ENCODE peak calls at places on chromosomes 6 and 20, in ten cellular contexts. G is brain microvascular endothelial cell, H is astrocyte of the cerebellum, R is kidney epithelial cell, X is fibroblast of the aortic adventitia, J is PC-3, A is IMR-90, P is lung, N is cardiac muscle cell, U is fibroblast of lung. F is an unnamed sample.

GRCh38 chr20:32021091-32021490 is 10.9 kb downstream of the CCM2L start:
- DNase-seq in G (no peak), H (no peak), R (no peak), X (no peak), J (no peak), A (no peak), P (no peak), N (no peak), U (no peak), F (no peak)

GRCh38 chr20:48716086-48716485 is 111.7 kb downstream of the PREX1 start:
- DNase-seq in G (no peak), H (no peak), R (no peak), X (no peak), J (no peak), A (no peak), P (no peak), N (no peak), U (no peak), F (no peak)

GRCh38 chr20:52190437-52191131 is 995 bp downstream of the ZFP64 start:
- DNase-seq in G (peak), H (no peak), R (no peak), X (peak), J (peak), A (peak), P (no peak), N (peak), U (peak), F (no peak)

GRCh38 chr6:142886431-142887170 is 58.4 kb downstream of the HIVEP2 start:
- DNase-seq in G (no peak), H (no peak), R (no peak), X (peak), J (peak), A (peak), P (no peak), N (peak), U (peak), F (no peak)

GRCh38 chr6:156487877-156488276 is 289.3 kb upstream of the ARID1B start:
- DNase-seq in G (no peak), H (no peak), R (no peak), X (no peak), J (no peak), A (no peak), P (peak), N (no peak), U (no peak), F (no peak)

GRCh38 chr20:63124092-63124781 is 91.7 kb downstream of the YTHDF1 start:
- DNase-seq in G (no peak), H (no peak), R (no peak), X (peak), J (peak), A (peak), P (no peak), N (peak), U (peak), F (no peak)

GRCh38 chr6:42963179-42963854 is 2.8 kb downstream of the GNMT start:
- DNase-seq in G (no peak), H (no peak), R (no peak), X (no peak), J (no peak), A (no peak), P (no peak), N (no peak), U (no peak), F (no peak)

GRCh38 chr6:121504227-121504626 is 68.8 kb downstream of the GJA1 start:
- DNase-seq in G (peak), H (no peak), R (peak), X (peak), J (peak), A (peak), P (no peak), N (peak), U (peak), F (peak)

GRCh38 chr6:121321282-121321681 is 13.0 kb downstream of the TBC1D32 start:
- DNase-seq in G (no peak), H (no peak), R (no peak), X (no peak), J (no peak), A (no peak), P (no peak), N (no peak), U (no peak), F (no peak)

GRCh38 chr6:14673201-14673600 is 555.6 kb downstream of the CD83 start:
- DNase-seq in G (peak), H (no peak), R (no peak), X (no peak), J (peak), A (peak), P (no peak), N (peak), U (no peak), F (no peak)

GRCh38 chr20:41018153-41018552 is 10.5 kb upstream of the TOP1 start:
- DNase-seq in G (no peak), H (no peak), R (no peak), X (no peak), J (peak), A (peak), P (no peak), N (no peak), U (no peak), F (no peak)

GRCh38 chr20:11917663-11918062 is at the start of gene BTBD3:
- DNase-seq in G (peak), H (peak), R (no peak), X (peak), J (no peak), A (peak), P (peak), N (peak), U (peak), F (no peak)

GRCh38 chr6:114342086-114342825 is 567 bp downstream of the HS3ST5 start:
- DNase-seq in G (no peak), H (no peak), R (no peak), X (no peak), J (peak), A (no peak), P (no peak), N (peak), U (no peak), F (no peak)
- H3K4me3 ChIP-seq in G (peak), H (peak), R (peak), X (peak), J (peak), A (peak), P (peak), N (peak), U (peak), F (peak)

GRCh38 chr6:41190791-41191190 is 10.2 kb downstream of the TREML2 start:
- DNase-seq in G (no peak), H (no peak), R (no peak), X (no peak), J (no peak), A (no peak), P (no peak), N (no peak), U (no peak), F (no peak)
- TF ChIP-seq CTCF in G (no peak), H (no peak), R (no peak), X (no peak), J (no peak), A (no peak), P (no peak), N (no peak), U (no peak), F (no peak)

GRCh38 chr6:157804448-157805327 is 18.4 kb upstream of the SNX9 start:
- DNase-seq in G (no peak), H (no peak), R (no peak), X (peak), J (no peak), A (peak), P (no peak), N (no peak), U (no peak), F (no peak)
- H3K4me3 ChIP-seq in G (no peak), H (no peak), R (no peak), X (no peak), J (no peak), A (no peak), P (no peak), N (no peak), U (no peak), F (no peak)

GRCh38 chr6:96394727-96395126 is 126.9 kb upstream of the UFL1 start:
- DNase-seq in G (no peak), H (no peak), R (no peak), X (no peak), J (peak), A (no peak), P (no peak), N (no peak), U (no peak), F (no peak)
- TF ChIP-seq CTCF in G (no peak), H (peak), R (peak), X (no peak), J (peak), A (no peak), P (no peak), N (no peak), U (no peak), F (no peak)

GRCh38 chr6:16033214-16033613 is 95.7 kb upstream of the MYLIP start:
- DNase-seq in G (no peak), H (no peak), R (no peak), X (no peak), J (no peak), A (no peak), P (no peak), N (no peak), U (no peak), F (no peak)
- H3K4me3 ChIP-seq in G (no peak), H (no peak), R (no peak), X (no peak), J (no peak), A (no peak), P (no peak), N (no peak), U (no peak), F (no peak)

F was measured in AG09309.